ENCODE peak calls at places on chromosomes 11 and 22, in five cellular contexts. T is aorta; R is cardiac muscle cell; D is effector memory CD4-positive, alpha-beta T cell; Z is endothelial cell of umbilical vein. X is an unnamed sample.
A peak's percentile ranks its signal among the peaks of the same experiment; 100 is the strongest.

GRCh38 chr11:40841231-40841630 is 618.2 kb downstream of the LRRC4C start:
- DNase-seq in T (no peak), R (no peak), D (no peak), Z (no peak), X (no peak)

GRCh38 chr22:27748355-27749168 is 53.0 kb downstream of the MN1 start:
- DNase-seq in T (peak; percentile 59), R (peak; percentile 81), D (no peak), Z (no peak), X (peak; percentile 14)

GRCh38 chr11:96472085-96472484 is 82.3 kb downstream of the JRKL start:
- DNase-seq in T (no peak), R (no peak), D (no peak), Z (no peak), X (no peak)

GRCh38 chr11:24312464-24313238 is 184.2 kb upstream of the LUZP2 start:
- DNase-seq in T (no peak), R (peak; percentile 94), D (no peak), Z (peak; percentile 96), X (peak; percentile 92)

GRCh38 chr11:35593143-35593542 is 25.1 kb upstream of the FJX1 start:
- DNase-seq in T (no peak), R (peak; percentile 92), D (no peak), Z (no peak), X (peak; percentile 88)

GRCh38 chr22:30062934-30063333 is 17.3 kb upstream of the HORMAD2 start:
- DNase-seq in T (no peak), R (no peak), D (no peak), Z (no peak), X (no peak)

GRCh38 chr11:19398772-19399542 is 158.2 kb upstream of the E2F8 start:
- DNase-seq in T (no peak), R (peak; percentile 68), D (no peak), Z (no peak), X (peak; percentile 45)

GRCh38 chr22:49398646-49399045 is 429.0 kb downstream of the BRD1 start:
- DNase-seq in T (peak; percentile 37), R (no peak), D (no peak), Z (no peak), X (no peak)

GRCh38 chr11:2314525-2315394 is 12.9 kb downstream of the TSPAN32 start:
- DNase-seq in T (peak; percentile 93), R (peak; percentile 98), D (no peak), Z (peak; percentile 24), X (peak; percentile 19)

GRCh38 chr22:23180301-23180892 is at the start of gene BCR:
- DNase-seq in T (peak; percentile 92), R (peak; percentile 78), D (peak; percentile 50), Z (peak; percentile 69), X (peak; percentile 17)

GRCh38 chr11:10514210-10514609 is 26.8 kb downstream of the RNF141 start:
- DNase-seq in T (no peak), R (peak; percentile 48), D (no peak), Z (peak; percentile 52), X (no peak)

GRCh38 chr11:100563541-100564280 is 123.4 kb upstream of the ARHGAP42 start:
- DNase-seq in T (no peak), R (no peak), D (no peak), Z (no peak), X (no peak)

GRCh38 chr11:126766425-126766824 is 234.1 kb downstream of the KIRREL3 start:
- DNase-seq in T (no peak), R (no peak), D (no peak), Z (no peak), X (no peak)

GRCh38 chr11:131894615-131895544 is 524.5 kb downstream of the NTM start:
- DNase-seq in T (no peak), R (peak; percentile 45), D (no peak), Z (no peak), X (no peak)

GRCh38 chr22:48850658-48851287 is 976.9 kb downstream of the BRD1 start:
- DNase-seq in T (peak; percentile 47), R (no peak), D (no peak), Z (no peak), X (no peak)

GRCh38 chr11:15519911-15520310 is 405.2 kb downstream of the INSC start:
- DNase-seq in T (no peak), R (no peak), D (no peak), Z (no peak), X (no peak)

GRCh38 chr11:99916078-99916477 is 771.0 kb upstream of the ARHGAP42 start:
- DNase-seq in T (no peak), R (no peak), D (no peak), Z (no peak), X (no peak)

GRCh38 chr22:23782649-23783048 is 4.1 kb upstream of the SMARCB1 start:
- DNase-seq in T (no peak), R (no peak), D (no peak), Z (no peak), X (no peak)

GRCh38 chr11:8368194-8368593 is 104.5 kb upstream of the LMO1 start:
- DNase-seq in T (peak; percentile 49), R (no peak), D (no peak), Z (no peak), X (no peak)

GRCh38 chr11:43282607-43283440 is 29.0 kb upstream of the API5 start:
- DNase-seq in T (peak; percentile 76), R (peak; percentile 52), D (peak; percentile 1), Z (peak; percentile 50), X (peak; percentile 20)

GRCh38 chr11:86586307-86586706 is 86.1 kb downstream of the ME3 start:
- DNase-seq in T (no peak), R (no peak), D (no peak), Z (no peak), X (no peak)

GRCh38 chr22:36953239-36954080 is 40.0 kb downstream of the CSF2RB start:
- DNase-seq in T (no peak), R (peak; percentile 19), D (no peak), Z (no peak), X (no peak)

GRCh38 chr22:19892249-19892879 is 37.7 kb upstream of the GNB1L start:
- DNase-seq in T (no peak), R (peak; percentile 63), D (peak; percentile 43), Z (peak; percentile 79), X (peak; percentile 22)

GRCh38 chr11:5577101-5577500 is 3.6 kb upstream of the OR52B6 start:
- DNase-seq in T (no peak), R (no peak), D (no peak), Z (no peak), X (no peak)

GRCh38 chr11:17613428-17613962 is 66.4 kb downstream of the OTOG start:
- DNase-seq in T (peak; percentile 32), R (no peak), D (no peak), Z (no peak), X (no peak)

GRCh38 chr11:47905358-47906059 is 57.4 kb upstream of the NUP160 start:
- DNase-seq in T (no peak), R (peak; percentile 88), D (no peak), Z (peak; percentile 97), X (peak; percentile 75)

GRCh38 chr22:39524089-39524752 is 3.9 kb downstream of the ATF4 start:
- DNase-seq in T (peak; percentile 71), R (no peak), D (no peak), Z (no peak), X (no peak)

GRCh38 chr11:12109591-12110196 is 696 bp upstream of the MICAL2 start:
- DNase-seq in T (no peak), R (no peak), D (no peak), Z (no peak), X (no peak)

GRCh38 chr11:44780940-44781631 is 54.3 kb downstream of the TSPAN18 start:
- DNase-seq in T (peak; percentile 67), R (peak; percentile 87), D (no peak), Z (no peak), X (peak; percentile 49)

GRCh38 chr11:131975624-131976420 is 605.4 kb downstream of the NTM start:
- DNase-seq in T (no peak), R (no peak), D (no peak), Z (peak; percentile 41), X (no peak)

GRCh38 chr11:62433553-62434301 is 14.9 kb downstream of the SCGB1A1 start:
- DNase-seq in T (no peak), R (no peak), D (no peak), Z (peak; percentile 66), X (no peak)
- H3K27ac ChIP-seq in T (peak overlapping the region; percentile 46), R (no peak overlapping the region), D (no peak overlapping the region), Z (no peak overlapping the region), X (no peak overlapping the region)

GRCh38 chr11:121550247-121551132 is 97.7 kb upstream of the SORL1-AS1 start:
- DNase-seq in T (no peak), R (no peak), D (no peak), Z (no peak), X (no peak)

GRCh38 chr11:121552160-121552559 is 99.4 kb upstream of the SORL1-AS1 start:
- DNase-seq in T (no peak), R (no peak), D (no peak), Z (no peak), X (no peak)

GRCh38 chr11:121553806-121554205 is 101.0 kb upstream of the SORL1-AS1 start:
- DNase-seq in T (peak; percentile 79), R (peak; percentile 22), D (no peak), Z (no peak), X (peak; percentile 16)

GRCh38 chr11:121553367-121553766 is 100.6 kb upstream of the SORL1-AS1 start:
- DNase-seq in T (no peak), R (no peak), D (no peak), Z (no peak), X (no peak)

GRCh38 chr11:121551463-121551862 is 98.7 kb upstream of the SORL1-AS1 start:
- DNase-seq in T (no peak), R (no peak), D (no peak), Z (no peak), X (no peak)
- H3K36me3 ChIP-seq in T (peaks cover 4% of the 10 kb centered on the region), R (no peaks in the 10 kb centered on the region), D (peaks cover 84% of the 10 kb centered on the region), Z (no peaks in the 10 kb centered on the region), X (no peaks in the 10 kb centered on the region)

GRCh38 chr11:57279131-57279530 is 42.1 kb upstream of the APLNR start:
- DNase-seq in T (no peak), R (peak; percentile 67), D (no peak), Z (peak; percentile 17), X (no peak)
- H3K27ac ChIP-seq in T (no peak overlapping the region), R (no peak overlapping the region), D (no peak overlapping the region), Z (no peak overlapping the region), X (peak overlapping the region; percentile 31)

GRCh38 chr22:46754110-46754799 is 8.2 kb upstream of the TBC1D22A start:
- DNase-seq in T (peak; percentile 98), R (peak; percentile 97), D (no peak), Z (peak; percentile 99), X (peak; percentile 99)
- H3K36me3 ChIP-seq in T (no peaks in the 10 kb centered on the region), R (no peaks in the 10 kb centered on the region), D (no peaks in the 10 kb centered on the region), Z (no peaks in the 10 kb centered on the region), X (no peaks in the 10 kb centered on the region)

GRCh38 chr11:85052636-85053035 is 574.5 kb downstream of the DLG2 start:
- DNase-seq in T (no peak), R (no peak), D (no peak), Z (no peak), X (no peak)
- H3K27ac ChIP-seq in T (no peak overlapping the region), R (no peak overlapping the region), D (no peak overlapping the region), Z (no peak overlapping the region), X (no peak overlapping the region)

X was measured in brain microvascular endothelial cell.